ENCODE peak calls at places on chromosomes 1 and 21, in six cellular contexts. O, J, R, F, H and G are unnamed samples. For H3K27me3 and H3K4me1, the result is how much of the 10 kb centered on the place peaks cover.

GRCh38 chr1:20164694-20165202 is 21.1 kb upstream of the UBXN10 start:
- DNase-seq in O (no peak), J (no peak), R (no peak), F (no peak), H (no peak), G (no peak)

GRCh38 chr1:224377676-224378006 is 21.0 kb downstream of the CNIH4 start:
- DNase-seq in O (no peak), J (no peak), R (no peak), F (no peak), H (no peak), G (no peak)

GRCh38 chr1:7300893-7301292 is 470.2 kb upstream of the VAMP3 start:
- DNase-seq in O (no peak), J (no peak), R (peak), F (no peak), H (peak), G (no peak)

GRCh38 chr1:206800411-206800810 is 28.1 kb upstream of the IL10 start:
- DNase-seq in O (no peak), J (no peak), R (no peak), F (no peak), H (no peak), G (no peak)

GRCh38 chr1:15680614-15681345 is 3.3 kb upstream of the PLEKHM2 start:
- DNase-seq in O (no peak), J (no peak), R (no peak), F (no peak), H (no peak), G (no peak)

GRCh38 chr1:99766378-99766800 is at the start of gene FRRS1:
- DNase-seq in O (no peak), J (peak), R (peak), F (peak), H (no peak), G (no peak)

GRCh38 chr21:36974851-36975192 is 8.4 kb upstream of the HLCS start:
- DNase-seq in O (no peak), J (no peak), R (no peak), F (no peak), H (no peak), G (no peak)

GRCh38 chr1:77354536-77354935 is 72.7 kb downstream of the AK5 start:
- DNase-seq in O (no peak), J (no peak), R (no peak), F (no peak), H (no peak), G (no peak)

GRCh38 chr1:215543191-215543606 is 23.9 kb upstream of the KCTD3 start:
- DNase-seq in O (no peak), J (peak), R (no peak), F (no peak), H (no peak), G (no peak)

GRCh38 chr1:115426990-115427389 is 88.9 kb upstream of the NGF start:
- DNase-seq in O (no peak), J (no peak), R (no peak), F (no peak), H (no peak), G (no peak)

GRCh38 chr1:241479294-241479693 is 40.3 kb downstream of the FH start:
- DNase-seq in O (no peak), J (no peak), R (no peak), F (no peak), H (no peak), G (no peak)

GRCh38 chr1:68128820-68129219 is 78.4 kb upstream of the DIRAS3 start:
- DNase-seq in O (no peak), J (no peak), R (no peak), F (no peak), H (no peak), G (no peak)

GRCh38 chr1:229905652-229906051 is 161.4 kb upstream of the GALNT2 start:
- DNase-seq in O (no peak), J (no peak), R (no peak), F (no peak), H (no peak), G (no peak)

GRCh38 chr1:210754931-210755670 is 378.8 kb downstream of the KCNH1 start:
- DNase-seq in O (no peak), J (peak), R (no peak), F (no peak), H (no peak), G (no peak)

GRCh38 chr1:20184997-20185833 is 681 bp upstream of the UBXN10 start:
- DNase-seq in O (peak), J (no peak), R (no peak), F (no peak), H (no peak), G (peak)

DNA sequence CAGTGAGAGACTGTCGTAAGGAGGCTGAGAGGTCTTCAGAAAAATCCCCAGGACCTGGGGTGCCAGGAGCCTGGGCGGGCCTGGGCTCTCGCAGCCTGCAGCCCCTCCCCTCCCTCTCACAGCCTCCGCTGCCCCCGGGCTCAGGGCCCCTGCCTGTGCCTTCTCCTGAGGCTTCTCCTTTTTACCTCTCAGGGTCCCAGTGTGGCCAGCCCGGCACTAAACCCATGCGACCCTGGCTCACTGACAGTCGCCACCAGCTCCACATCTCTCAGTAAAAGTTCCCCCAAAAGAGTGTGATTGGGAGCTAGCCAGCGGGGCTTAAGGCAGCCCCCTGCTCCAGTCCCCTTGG is 26.5 kb downstream of the PDE9A start:
- DNase-seq in O (no peak), J (no peak), R (no peak), F (no peak), H (no peak), G (no peak)
- H3K27me3 ChIP-seq in O (under half), J (under half), R (under half), F (under half), H (under half), G (under half)

GRCh38 chr1:109160054-109160840 is 46.3 kb downstream of the ELAPOR1 start:
- DNase-seq in O (no peak), J (no peak), R (no peak), F (no peak), H (no peak), G (no peak)

GRCh38 chr1:109161836-109162606 is 48.1 kb downstream of the ELAPOR1 start:
- DNase-seq in O (no peak), J (peak), R (no peak), F (peak), H (no peak), G (no peak)

GRCh38 chr1:109163549-109163948 is 49.6 kb downstream of the ELAPOR1 start:
- DNase-seq in O (no peak), J (no peak), R (no peak), F (no peak), H (no peak), G (no peak)

GRCh38 chr1:109164538-109164937 is 49.2 kb upstream of the SARS1 start:
- DNase-seq in O (no peak), J (no peak), R (no peak), F (no peak), H (no peak), G (no peak)

DNA sequence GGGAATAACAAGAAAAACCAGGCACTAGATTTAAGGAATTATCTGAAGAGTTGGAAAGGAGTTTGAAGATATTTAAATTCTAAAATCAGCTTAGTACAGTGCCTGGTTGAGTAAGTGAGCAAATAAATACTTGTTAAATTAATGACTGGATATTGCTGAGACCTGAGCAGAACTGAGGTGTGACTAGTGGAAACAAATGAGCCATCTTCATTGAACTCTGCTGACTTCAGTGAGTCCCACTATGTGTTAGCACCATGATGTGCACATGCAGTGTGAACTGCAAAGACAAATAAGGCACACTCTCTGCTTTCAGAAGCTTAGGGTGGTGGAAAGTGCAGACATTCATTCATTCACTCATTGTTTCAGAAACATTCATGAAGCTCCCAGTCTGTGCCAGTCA is 48.7 kb downstream of the ELAPOR1 start:
- DNase-seq in O (no peak), J (no peak), R (no peak), F (no peak), H (no peak), G (no peak)
- H3K4me3 ChIP-seq in O (no peak), J (no peak), R (no peak), F (no peak), H (no peak), G (no peak)

DNA sequence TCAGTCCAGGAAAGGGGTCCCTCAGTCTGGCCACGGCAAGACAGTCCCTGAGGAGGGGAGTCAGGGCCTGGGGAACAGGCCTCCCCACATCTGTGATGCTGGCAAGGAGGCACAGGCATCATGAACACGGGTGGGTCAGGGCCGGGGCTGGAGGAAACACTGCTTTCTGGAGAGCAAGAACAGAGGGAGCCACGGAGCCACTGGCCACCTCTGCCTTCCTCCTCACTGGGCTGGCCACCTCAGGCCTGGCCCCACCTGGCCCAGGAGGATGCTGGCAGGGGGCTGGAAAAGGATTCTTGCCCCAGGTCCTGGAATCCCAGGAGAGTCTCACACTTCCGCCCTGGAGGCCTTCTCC is 15.7 kb downstream of the BLACAT1 start:
- DNase-seq in O (no peak), J (no peak), R (no peak), F (no peak), H (no peak), G (no peak)
- H3K4me1 ChIP-seq in O (under half), J (under half), R (under half), F (under half), H (under half), G (under half)

GRCh38 chr21:18235545-18235944 is 9.1 kb upstream of the CHODL start:
- DNase-seq in O (no peak), J (no peak), R (no peak), F (no peak), H (no peak), G (no peak)
- H3K27me3 ChIP-seq in O (under half), J (under half), R (under half), F (under half), H (under half), G (under half)

GRCh38 chr1:40133839-40134238 is 27.3 kb upstream of the RLF start:
- DNase-seq in O (no peak), J (no peak), R (no peak), F (no peak), H (no peak), G (no peak)

GRCh38 chr1:40130892-40131291 is 30.3 kb upstream of the RLF start:
- DNase-seq in O (no peak), J (no peak), R (peak), F (no peak), H (no peak), G (no peak)

GRCh38 chr1:40133122-40133665 is 28.0 kb upstream of the RLF start:
- DNase-seq in O (no peak), J (no peak), R (no peak), F (no peak), H (no peak), G (no peak)

DNA sequence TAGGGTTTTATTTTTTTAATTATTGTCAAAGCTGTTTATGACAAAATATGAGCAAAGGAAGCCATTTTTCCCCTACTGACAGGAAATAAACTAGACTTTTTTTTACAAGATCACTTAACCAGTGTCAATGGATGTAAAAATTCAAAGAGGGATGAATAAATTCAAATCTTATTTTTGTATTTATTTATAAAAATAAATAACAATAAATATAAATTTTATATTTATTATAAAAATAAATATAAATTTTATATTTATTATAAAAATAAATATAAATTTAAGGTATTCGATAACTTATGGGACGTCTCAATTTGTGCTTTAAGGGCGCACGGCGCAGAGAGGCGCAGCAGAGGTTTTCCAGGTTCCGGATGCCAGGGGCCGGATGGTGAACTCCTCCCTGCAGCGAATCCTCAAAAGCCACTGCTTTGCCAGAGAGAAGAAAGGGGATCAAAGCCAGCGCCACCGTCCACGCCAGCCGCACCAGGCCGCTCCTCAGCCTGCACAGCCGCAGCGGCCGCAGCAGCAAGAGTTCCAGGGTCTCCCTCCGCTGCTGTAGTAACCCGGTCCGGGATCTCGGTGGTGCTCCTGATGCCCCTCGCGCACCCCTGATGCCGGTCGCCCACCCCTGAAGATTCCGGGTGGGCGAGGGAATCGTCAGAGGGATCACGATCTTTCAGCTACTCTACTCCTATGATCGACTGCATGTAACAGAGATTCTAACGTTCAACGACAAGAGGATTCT is 28.6 kb upstream of the RLF start:
- DNase-seq in O (no peak), J (no peak), R (peak), F (no peak), H (no peak), G (no peak)
- H3K4me3 ChIP-seq in O (no peak), J (peak), R (peak), F (peak), H (peak), G (no peak)

GRCh38 chr1:246587032-246587431 is 20.8 kb downstream of the CNST start:
- DNase-seq in O (no peak), J (no peak), R (no peak), F (no peak), H (no peak), G (no peak)

GRCh38 chr1:246591504-246591903 is 25.2 kb downstream of the CNST start:
- DNase-seq in O (no peak), J (no peak), R (no peak), F (no peak), H (no peak), G (no peak)

GRCh38 chr1:246587606-246588005 is 21.4 kb downstream of the CNST start:
- DNase-seq in O (no peak), J (no peak), R (peak), F (no peak), H (no peak), G (no peak)

GRCh38 chr1:246591047-246591446 is 24.8 kb downstream of the CNST start:
- DNase-seq in O (no peak), J (no peak), R (no peak), F (no peak), H (no peak), G (no peak)

DNA sequence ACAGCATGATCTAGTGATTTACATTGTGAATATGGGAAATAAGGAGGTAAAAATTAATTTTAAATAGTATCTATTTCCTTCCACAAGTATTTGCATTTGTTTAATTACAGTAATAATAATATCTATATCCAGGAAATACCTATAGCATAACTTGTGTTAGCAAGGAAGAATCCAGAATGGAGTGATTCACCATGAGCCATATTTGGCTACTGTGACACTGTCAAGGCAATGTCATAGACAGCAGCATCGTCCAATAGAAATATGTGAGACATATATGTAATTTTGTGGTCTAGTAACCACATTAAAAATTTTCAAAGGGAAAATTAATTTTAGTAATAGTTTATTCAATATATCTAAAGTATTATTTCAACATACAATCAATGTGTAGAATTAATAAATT is 22.1 kb downstream of the CNST start:
- DNase-seq in O (no peak), J (no peak), R (peak), F (no peak), H (no peak), G (no peak)
- H3K4me1 ChIP-seq in O (under half), J (under half), R (under half), F (under half), H (under half), G (under half)